ENCODE peak calls at places on chromosome 6, in five cellular contexts. I is HepG2, H is GM12878, Q is SK-N-SH, R is K562. K is an unnamed sample.

GRCh38 chr6:106858653-106859092 is 115.9 kb downstream of the CD24 start:
- DNase-seq in Q (no peak), R (peak), H (no peak), I (no peak), K (no peak)

GRCh38 chr6:32113386-32114352 is 4.5 kb upstream of the TNXB start:
- DNase-seq in I (peak), R (peak), Q (peak), H (no peak), K (no peak)

GRCh38 chr6:11969092-11969491 is 43.0 kb upstream of the HIVEP1 start:
- DNase-seq in I (no peak), R (no peak), Q (no peak), H (no peak), K (no peak)

GRCh38 chr6:47114460-47114859 is 72.3 kb upstream of the ADGRF1 start:
- DNase-seq in H (no peak), R (no peak), I (no peak), Q (no peak), K (no peak)

GRCh38 chr6:44177691-44178423 is 19.2 kb downstream of the CAPN11 start:
- DNase-seq in I (no peak), H (no peak), R (no peak), Q (no peak), K (no peak)

GRCh38 chr6:28282923-28283322 is 1.6 kb downstream of the PGBD1 start:
- DNase-seq in I (no peak), H (no peak), R (peak), Q (no peak), K (no peak)

GRCh38 chr6:50076431-50076830 is 26.7 kb upstream of the DEFB112 start:
- DNase-seq in H (no peak), I (no peak), Q (no peak), R (no peak), K (no peak)

GRCh38 chr6:30793521-30794194 is 49.3 kb upstream of the IER3 start:
- DNase-seq in H (peak), Q (no peak), R (no peak), I (peak), K (no peak)

GRCh38 chr6:107730106-107730505 is 94.0 kb downstream of the SCML4 start:
- DNase-seq in R (no peak), H (no peak), Q (no peak), I (no peak), K (no peak)

GRCh38 chr6:36116066-36116465 is 14.2 kb upstream of the MAPK13 start:
- DNase-seq in Q (no peak), R (no peak), H (no peak), I (no peak), K (no peak)

GRCh38 chr6:36116480-36116879 is 13.8 kb upstream of the MAPK13 start:
- DNase-seq in I (no peak), R (peak), H (no peak), Q (no peak), K (no peak)

GRCh38 chr6:36116943-36117342 is 13.4 kb upstream of the MAPK13 start:
- DNase-seq in I (no peak), Q (no peak), H (no peak), R (peak), K (no peak)

GRCh38 chr6:36114798-36115408 is 15.4 kb upstream of the MAPK13 start:
- DNase-seq in H (peak), I (no peak), R (no peak), Q (no peak), K (no peak)

GRCh38 chr6:36115412-36115811 is 14.9 kb upstream of the MAPK13 start:
- DNase-seq in H (no peak), R (no peak), Q (no peak), I (no peak), K (no peak)
- TF ChIP-seq FOXM1 in H (no peak), R (no peak), Q (no peak), I (no peak), K (no peak)

GRCh38 chr6:143408151-143408786 is 42.2 kb downstream of the ADAT2 start:
- DNase-seq in R (no peak), H (no peak), I (no peak), Q (no peak), K (no peak)

GRCh38 chr6:143406673-143407072 is 43.8 kb downstream of the ADAT2 start:
- DNase-seq in R (no peak), Q (no peak), H (no peak), I (no peak), K (no peak)

GRCh38 chr6:143402721-143403336 is 47.7 kb downstream of the ADAT2 start:
- DNase-seq in H (no peak), Q (no peak), I (no peak), R (no peak), K (no peak)

GRCh38 chr6:143408787-143409162 is 41.7 kb downstream of the ADAT2 start:
- DNase-seq in I (peak), R (no peak), Q (no peak), H (no peak), K (no peak)

GRCh38 chr6:143405381-143406154 is 44.9 kb downstream of the ADAT2 start:
- DNase-seq in I (no peak), R (no peak), H (no peak), Q (no peak), K (no peak)
- TF ChIP-seq FOXM1 in I (no peak), R (no peak), H (no peak), Q (no peak), K (no peak)

GRCh38 chr6:1310628-1311399 is 1.1 kb upstream of the FOXQ1 start:
- DNase-seq in H (no peak), R (no peak), I (peak), Q (no peak), K (peak)
- TF ChIP-seq FOXM1 in H (no peak), R (no peak), I (no peak), Q (no peak), K (no peak)

GRCh38 chr6:4008324-4009047 is 70.5 kb downstream of the FAM217A start:
- DNase-seq in I (peak), Q (peak), R (peak), H (no peak), K (peak)
- TF ChIP-seq FOXM1 in I (no peak), Q (no peak), R (no peak), H (no peak), K (no peak)

DNA sequence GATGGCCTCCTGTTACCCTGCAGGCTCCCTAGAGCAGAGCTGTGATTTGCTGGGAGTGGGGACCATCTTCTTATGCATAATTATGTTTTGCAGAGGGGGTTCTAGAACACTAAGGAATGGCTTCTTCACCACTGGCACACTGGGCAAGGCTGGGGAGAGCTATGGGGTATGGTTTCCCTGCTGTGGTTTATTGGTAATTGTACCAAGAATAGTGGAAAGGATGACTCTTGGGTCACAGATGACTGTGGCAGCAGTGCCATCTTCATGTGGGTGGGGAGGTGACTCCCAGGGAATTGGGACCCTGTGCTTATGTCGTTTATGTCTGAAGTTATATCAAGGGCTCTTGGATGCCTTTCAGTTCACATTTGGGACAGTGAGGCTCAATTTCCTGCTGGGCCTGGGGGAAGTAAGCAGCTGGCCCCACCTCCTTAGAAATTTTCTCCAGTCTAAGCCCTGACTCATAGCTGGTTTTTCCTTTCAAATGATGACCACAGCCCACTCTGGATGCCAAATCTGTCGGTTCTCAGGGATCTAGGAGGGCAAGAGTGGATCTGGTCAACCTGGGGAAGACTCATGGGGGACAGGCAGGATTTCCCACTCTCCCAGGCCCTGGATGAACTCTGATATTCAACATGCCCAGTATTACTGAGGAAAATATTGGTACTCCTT is 230.8 kb downstream of the LRFN2 start:
- DNase-seq in I (no peak), R (no peak), H (no peak), Q (no peak), K (no peak)
- TF ChIP-seq FOXM1 in I (no peak), R (no peak), H (no peak), Q (no peak), K (no peak)

GRCh38 chr6:42818878-42819277 is 37.0 kb downstream of the BICRAL start:
- DNase-seq in R (no peak), H (no peak), Q (no peak), I (no peak), K (no peak)

GRCh38 chr6:42820509-42821340 is 38.9 kb downstream of the BICRAL start:
- DNase-seq in H (no peak), R (no peak), I (no peak), Q (peak), K (no peak)

GRCh38 chr6:42819803-42820508 is 38.1 kb downstream of the BICRAL start:
- DNase-seq in H (no peak), Q (peak), I (peak), R (peak), K (peak)

GRCh38 chr6:42821341-42821668 is 39.5 kb downstream of the BICRAL start:
- DNase-seq in H (no peak), Q (no peak), R (no peak), I (no peak), K (no peak)

DNA sequence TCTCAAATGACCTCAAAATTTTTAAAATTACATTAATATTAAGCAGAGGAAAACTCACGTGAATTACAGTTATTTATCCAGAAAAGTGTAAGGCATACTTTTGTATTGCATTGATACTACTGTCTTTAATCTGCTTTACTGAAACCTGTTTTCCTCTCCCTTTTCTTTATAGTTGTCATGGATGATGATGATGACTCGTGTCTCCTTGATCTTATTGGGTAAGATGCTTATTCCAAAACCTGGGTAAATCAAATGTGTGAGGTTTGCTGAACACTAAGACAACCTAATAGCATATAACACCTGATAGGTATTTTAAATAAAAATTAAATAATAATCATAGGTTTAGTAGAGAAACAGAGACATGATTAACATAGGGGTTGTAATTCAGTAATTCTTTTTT is 40.0 kb downstream of the BICRAL start:
- DNase-seq in H (no peak), Q (no peak), I (no peak), R (no peak), K (no peak)
- TF ChIP-seq FOXM1 in H (no peak), Q (no peak), I (no peak), R (no peak), K (no peak)

GRCh38 chr6:89467437-89467836 is 34.5 kb downstream of the ANKRD6 start:
- DNase-seq in R (no peak), I (no peak), H (no peak), Q (no peak), K (no peak)
- TF ChIP-seq FOXM1 in R (no peak), I (no peak), H (no peak), Q (no peak), K (no peak)

DNA sequence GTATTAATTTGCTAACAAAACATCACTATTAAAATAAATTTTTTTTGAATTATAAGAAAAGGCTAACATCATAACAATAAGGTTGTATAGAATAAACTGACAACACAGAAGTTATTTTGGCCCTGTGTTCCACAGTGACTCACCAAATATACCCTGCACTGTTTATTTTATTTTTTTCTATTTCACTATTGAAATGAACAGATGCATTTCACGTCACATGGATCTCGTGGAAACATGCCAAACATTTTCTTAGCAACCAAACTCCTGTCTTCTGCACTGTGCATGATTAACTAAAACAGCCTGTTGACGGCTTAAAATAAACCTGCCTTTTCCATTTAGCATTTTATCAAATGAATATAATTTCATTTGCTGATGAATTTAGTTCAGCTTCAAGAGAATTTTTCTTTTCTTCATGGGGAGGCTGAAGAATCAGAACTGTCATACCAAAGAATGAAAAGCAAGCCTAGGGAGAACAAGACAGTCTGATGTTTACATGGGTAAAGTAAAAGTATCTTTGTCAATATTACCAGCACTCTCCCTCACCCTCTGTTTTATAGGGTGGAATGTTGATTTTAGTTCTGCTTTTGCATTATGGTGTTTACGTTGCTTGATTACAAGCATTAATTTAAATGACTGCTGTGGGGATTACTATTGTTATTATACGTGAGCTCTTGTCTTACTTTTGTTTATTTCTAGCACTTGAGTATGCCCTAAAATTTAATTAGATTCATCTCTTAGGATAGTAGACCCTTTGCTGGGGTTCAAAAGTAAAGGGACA is 115.3 kb downstream of the LCA5 start:
- DNase-seq in R (no peak), I (no peak), H (peak), Q (peak), K (no peak)
- TF ChIP-seq FOXM1 in R (no peak), I (no peak), H (no peak), Q (no peak), K (no peak)

GRCh38 chr6:17836298-17836697 is 129.6 kb upstream of the NUP153 start:
- DNase-seq in Q (no peak), R (no peak), I (no peak), H (no peak), K (no peak)
- TF ChIP-seq FOXM1 in Q (no peak), R (no peak), I (no peak), H (no peak), K (no peak)

GRCh38 chr6:138821519-138821918 is 25.6 kb downstream of the ECT2L start:
- DNase-seq in I (no peak), Q (no peak), R (no peak), H (no peak), K (no peak)
- TF ChIP-seq FOXM1 in I (no peak), Q (no peak), R (no peak), H (no peak), K (no peak)

K was measured in HEK293T.